ENCODE peak calls at places on chromosomes 6 and 20, in seven cellular contexts. W is EL; J is AG08396; B is central memory CD4-positive, alpha-beta T cell; I is RPMI8226; F is stimulated activated CD4-positive, alpha-beta T cell treated with anti-CD3 and anti-CD28 coated beads, Interleukin-1b, Interleukin-23, amount 100 ng/mL, for 1 hour; Q is fibroblast of lung. C is an unnamed sample.

GRCh38 chr20:36162272-36162966 is 7.9 kb downstream of the EPB41L1 start:
- DNase-seq in W (no peak), J (peak), B (no peak), I (no peak), F (no peak), Q (no peak), C (no peak)

GRCh38 chr6:146312606-146313005 is 231.0 kb upstream of the RAB32 start:
- DNase-seq in W (no peak), J (no peak), B (no peak), I (no peak), F (no peak), Q (no peak), C (no peak)

GRCh38 chr6:43495409-43495941 is 14.7 kb downstream of the LRRC73 start:
- DNase-seq in W (peak), J (peak), B (peak), I (no peak), F (no peak), Q (no peak), C (no peak)

GRCh38 chr20:47258745-47259695 is 97.5 kb downstream of the ZMYND8 start:
- DNase-seq in W (peak), J (peak), B (no peak), I (no peak), F (no peak), Q (peak), C (peak)

GRCh38 chr20:1171461-1172093 is 13.2 kb downstream of the TMEM74B start:
- DNase-seq in W (peak), J (peak), B (no peak), I (peak), F (no peak), Q (peak), C (no peak)

GRCh38 chr6:40347571-40348011 is 239.6 kb downstream of the LRFN2 start:
- DNase-seq in W (no peak), J (no peak), B (no peak), I (no peak), F (no peak), Q (no peak), C (no peak)

GRCh38 chr6:111667921-111668320 is 62.2 kb upstream of the TRAF3IP2 start:
- DNase-seq in W (no peak), J (no peak), B (no peak), I (no peak), F (no peak), Q (peak), C (no peak)

GRCh38 chr6:169791721-169792131 is 40.3 kb downstream of the ERMARD start:
- DNase-seq in W (no peak), J (no peak), B (no peak), I (no peak), F (no peak), Q (no peak), C (no peak)

GRCh38 chr6:26299286-26300042 is 65.5 kb upstream of the BTN3A2 start:
- DNase-seq in W (peak), J (no peak), B (no peak), I (no peak), F (no peak), Q (no peak), C (no peak)

GRCh38 chr20:43318749-43319148 is 129.0 kb upstream of the PTPRT start:
- DNase-seq in W (no peak), J (no peak), B (no peak), I (no peak), F (no peak), Q (no peak), C (no peak)

GRCh38 chr6:109243863-109244825 is 138.1 kb downstream of the CD164 start:
- DNase-seq in W (no peak), J (no peak), B (no peak), I (no peak), F (no peak), Q (no peak), C (no peak)

GRCh38 chr20:11274137-11274536 is 600.3 kb upstream of the JAG1 start:
- DNase-seq in W (peak), J (peak), B (no peak), I (peak), F (no peak), Q (peak), C (peak)

GRCh38 chr6:100346828-100347227 is 117.9 kb downstream of the SIM1 start:
- DNase-seq in W (peak), J (no peak), B (no peak), I (no peak), F (no peak), Q (peak), C (no peak)

GRCh38 chr6:28137458-28138020 is 4.1 kb upstream of the ZKSCAN8 start:
- DNase-seq in W (peak), J (no peak), B (peak), I (peak), F (no peak), Q (no peak), C (no peak)

GRCh38 chr6:128742900-128743299 is 140.0 kb upstream of the LAMA2 start:
- DNase-seq in W (no peak), J (no peak), B (no peak), I (no peak), F (no peak), Q (no peak), C (no peak)

GRCh38 chr6:71349395-71349794 is 60.8 kb downstream of the OGFRL1 start:
- DNase-seq in W (peak), J (no peak), B (peak), I (peak), F (no peak), Q (peak), C (no peak)

GRCh38 chr6:103675807-103676406 is 1183.8 kb downstream of the HACE1 start:
- DNase-seq in W (peak), J (no peak), B (no peak), I (no peak), F (no peak), Q (no peak), C (no peak)

GRCh38 chr6:69848552-69848951 is 17.8 kb upstream of the COL19A1 start:
- DNase-seq in W (no peak), J (no peak), B (no peak), I (no peak), F (no peak), Q (no peak), C (no peak)

GRCh38 chr6:10138917-10139316 is 276.0 kb downstream of the TFAP2A start:
- DNase-seq in W (peak), J (no peak), B (no peak), I (no peak), F (no peak), Q (no peak), C (no peak)

GRCh38 chr20:59183751-59184150 is 20.1 kb downstream of the ZNF831 start:
- DNase-seq in W (no peak), J (no peak), B (no peak), I (no peak), F (no peak), Q (no peak), C (no peak)

GRCh38 chr6:111808493-111808892 is 64.8 kb downstream of the FYN start:
- DNase-seq in W (no peak), J (no peak), B (peak), I (no peak), F (no peak), Q (no peak), C (no peak)

GRCh38 chr6:74289881-74290280 is 593.9 kb downstream of the CD109 start:
- DNase-seq in W (peak), J (peak), B (no peak), I (no peak), F (no peak), Q (peak), C (no peak)